ENCODE peak calls at places on chromosome 19, in nine cellular contexts. One of them, this sample, is unnamed.
A peak's percentile ranks its signal among the peaks of the same experiment; 100 is the strongest.

GRCh38 chr19:40718774-40719391 is 2.0 kb downstream of the ITPKC start:
- DNase-seq in effector memory CD4-positive, alpha-beta T cell: no peak
- DNase-seq in GM12878: peak; percentile 8
- DNase-seq in aorta: peak; percentile 87
- DNase-seq in A673: no peak
- DNase-seq in HL-60: no peak
- DNase-seq in hepatocyte: peak; percentile 89
- DNase-seq in left ventricle myocardium inferior: peak; percentile 52
- DNase-seq in RWPE1: peak; percentile 87
- DNase-seq in this sample: peak; percentile 92

GRCh38 chr19:57620673-57621348 is 6.8 kb downstream of the ZNF134 start:
- DNase-seq in effector memory CD4-positive, alpha-beta T cell: no peak
- DNase-seq in GM12878: no peak
- DNase-seq in aorta: no peak
- DNase-seq in A673: no peak
- DNase-seq in HL-60: no peak
- DNase-seq in hepatocyte: no peak
- DNase-seq in left ventricle myocardium inferior: no peak
- DNase-seq in RWPE1: no peak
- DNase-seq in this sample: no peak

GRCh38 chr19:4229179-4229931 is at the start of gene EBI3:
- DNase-seq in effector memory CD4-positive, alpha-beta T cell: no peak
- DNase-seq in GM12878: peak; percentile 88
- DNase-seq in aorta: no peak
- DNase-seq in A673: peak; percentile 64
- DNase-seq in HL-60: no peak
- DNase-seq in hepatocyte: peak; percentile 74
- DNase-seq in left ventricle myocardium inferior: peak; percentile 36
- DNase-seq in RWPE1: no peak
- DNase-seq in this sample: peak; percentile 78

GRCh38 chr19:36031308-36031707 is 1.4 kb downstream of the CLIP3 start:
- DNase-seq in effector memory CD4-positive, alpha-beta T cell: no peak
- DNase-seq in GM12878: no peak
- DNase-seq in aorta: no peak
- DNase-seq in A673: no peak
- DNase-seq in HL-60: no peak
- DNase-seq in hepatocyte: no peak
- DNase-seq in left ventricle myocardium inferior: no peak
- DNase-seq in RWPE1: no peak
- DNase-seq in this sample: no peak

GRCh38 chr19:18719541-18719940 is 36.1 kb downstream of the CRTC1 start:
- DNase-seq in effector memory CD4-positive, alpha-beta T cell: no peak
- DNase-seq in GM12878: no peak
- DNase-seq in aorta: no peak
- DNase-seq in A673: no peak
- DNase-seq in HL-60: no peak
- DNase-seq in hepatocyte: no peak
- DNase-seq in left ventricle myocardium inferior: no peak
- DNase-seq in RWPE1: no peak
- DNase-seq in this sample: peak; percentile 53

GRCh38 chr19:4052993-4053422 is 13.7 kb downstream of the ZBTB7A start:
- DNase-seq in effector memory CD4-positive, alpha-beta T cell: no peak
- DNase-seq in GM12878: no peak
- DNase-seq in aorta: no peak
- DNase-seq in A673: no peak
- DNase-seq in HL-60: no peak
- DNase-seq in hepatocyte: no peak
- DNase-seq in left ventricle myocardium inferior: no peak
- DNase-seq in RWPE1: no peak
- DNase-seq in this sample: peak; percentile 96

GRCh38 chr19:7883796-7884570 is 4.3 kb upstream of the LRRC8E start:
- DNase-seq in effector memory CD4-positive, alpha-beta T cell: no peak
- DNase-seq in GM12878: no peak
- DNase-seq in aorta: no peak
- DNase-seq in A673: no peak
- DNase-seq in HL-60: no peak
- DNase-seq in hepatocyte: no peak
- DNase-seq in left ventricle myocardium inferior: no peak
- DNase-seq in RWPE1: no peak
- DNase-seq in this sample: peak; percentile 14

GRCh38 chr19:1758959-1759903 is 5.9 kb downstream of the ONECUT3 start:
- DNase-seq in effector memory CD4-positive, alpha-beta T cell: no peak
- DNase-seq in GM12878: no peak
- DNase-seq in aorta: no peak
- DNase-seq in A673: no peak
- DNase-seq in HL-60: no peak
- DNase-seq in hepatocyte: no peak
- DNase-seq in left ventricle myocardium inferior: no peak
- DNase-seq in RWPE1: no peak
- DNase-seq in this sample: no peak

GRCh38 chr19:4738734-4739133 is 15.1 kb upstream of the DPP9 start:
- DNase-seq in effector memory CD4-positive, alpha-beta T cell: no peak
- DNase-seq in GM12878: no peak
- DNase-seq in aorta: no peak
- DNase-seq in A673: no peak
- DNase-seq in HL-60: no peak
- DNase-seq in hepatocyte: no peak
- DNase-seq in left ventricle myocardium inferior: no peak
- DNase-seq in RWPE1: no peak
- DNase-seq in this sample: no peak

GRCh38 chr19:52689804-52690394 is 44.9 kb downstream of the ZNF611 start:
- DNase-seq in effector memory CD4-positive, alpha-beta T cell: no peak
- DNase-seq in GM12878: no peak
- DNase-seq in aorta: peak; percentile 87
- DNase-seq in A673: no peak
- DNase-seq in HL-60: peak; percentile 1
- DNase-seq in hepatocyte: peak; percentile 40
- DNase-seq in left ventricle myocardium inferior: peak; percentile 33
- DNase-seq in RWPE1: peak; percentile 9
- DNase-seq in this sample: peak; percentile 87

GRCh38 chr19:4474504-4475136 is 2.5 kb downstream of the HDGFL2 start:
- DNase-seq in effector memory CD4-positive, alpha-beta T cell: no peak
- DNase-seq in GM12878: no peak
- DNase-seq in aorta: no peak
- DNase-seq in A673: peak; percentile 85
- DNase-seq in HL-60: no peak
- DNase-seq in hepatocyte: peak; percentile 81
- DNase-seq in left ventricle myocardium inferior: no peak
- DNase-seq in RWPE1: peak; percentile 59
- DNase-seq in this sample: peak; percentile 99

DNA sequence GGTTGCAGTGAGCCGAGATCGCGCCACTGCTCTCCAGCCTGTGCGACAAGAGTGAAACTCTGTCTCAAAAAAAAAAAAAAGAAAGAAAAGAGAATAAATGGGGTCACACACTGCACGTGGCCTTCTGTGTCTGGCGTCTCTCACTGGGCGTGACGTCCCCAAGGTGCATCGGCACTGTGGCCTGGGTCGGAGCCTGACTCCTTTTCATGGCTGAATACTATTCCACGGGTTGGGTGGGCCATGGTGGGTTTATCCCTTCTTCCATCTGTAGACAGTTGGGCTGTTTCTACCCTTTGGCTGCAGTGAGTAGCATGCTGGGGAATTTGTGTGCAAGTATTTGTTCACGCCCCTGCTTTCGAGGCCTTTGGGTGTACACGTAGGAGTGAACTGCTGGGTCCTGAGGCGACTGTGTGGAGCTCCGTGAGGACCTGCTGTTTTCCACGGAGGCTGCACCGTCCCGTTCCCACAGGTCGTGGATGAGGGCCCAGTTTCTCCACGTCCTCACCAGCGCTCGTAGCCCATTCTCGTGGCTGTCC is 8.3 kb upstream of the MISP start:
- DNase-seq in effector memory CD4-positive, alpha-beta T cell: no peak
- DNase-seq in GM12878: no peak
- DNase-seq in aorta: no peak
- DNase-seq in A673: no peak
- DNase-seq in HL-60: no peak
- DNase-seq in hepatocyte: no peak
- DNase-seq in left ventricle myocardium inferior: no peak
- DNase-seq in RWPE1: no peak
- DNase-seq in this sample: no peak
- H3K27ac ChIP-seq in effector memory CD4-positive, alpha-beta T cell: no peak overlapping the region
- H3K27ac ChIP-seq in GM12878: no peak overlapping the region
- H3K27ac ChIP-seq in aorta: no peak overlapping the region
- H3K27ac ChIP-seq in A673: no peak overlapping the region
- H3K27ac ChIP-seq in HL-60: no peak overlapping the region
- H3K27ac ChIP-seq in hepatocyte: peak overlapping the region; percentile 69
- H3K27ac ChIP-seq in left ventricle myocardium inferior: no peak overlapping the region
- H3K27ac ChIP-seq in RWPE1: no peak overlapping the region
- H3K27ac ChIP-seq in this sample: no peak overlapping the region

DNA sequence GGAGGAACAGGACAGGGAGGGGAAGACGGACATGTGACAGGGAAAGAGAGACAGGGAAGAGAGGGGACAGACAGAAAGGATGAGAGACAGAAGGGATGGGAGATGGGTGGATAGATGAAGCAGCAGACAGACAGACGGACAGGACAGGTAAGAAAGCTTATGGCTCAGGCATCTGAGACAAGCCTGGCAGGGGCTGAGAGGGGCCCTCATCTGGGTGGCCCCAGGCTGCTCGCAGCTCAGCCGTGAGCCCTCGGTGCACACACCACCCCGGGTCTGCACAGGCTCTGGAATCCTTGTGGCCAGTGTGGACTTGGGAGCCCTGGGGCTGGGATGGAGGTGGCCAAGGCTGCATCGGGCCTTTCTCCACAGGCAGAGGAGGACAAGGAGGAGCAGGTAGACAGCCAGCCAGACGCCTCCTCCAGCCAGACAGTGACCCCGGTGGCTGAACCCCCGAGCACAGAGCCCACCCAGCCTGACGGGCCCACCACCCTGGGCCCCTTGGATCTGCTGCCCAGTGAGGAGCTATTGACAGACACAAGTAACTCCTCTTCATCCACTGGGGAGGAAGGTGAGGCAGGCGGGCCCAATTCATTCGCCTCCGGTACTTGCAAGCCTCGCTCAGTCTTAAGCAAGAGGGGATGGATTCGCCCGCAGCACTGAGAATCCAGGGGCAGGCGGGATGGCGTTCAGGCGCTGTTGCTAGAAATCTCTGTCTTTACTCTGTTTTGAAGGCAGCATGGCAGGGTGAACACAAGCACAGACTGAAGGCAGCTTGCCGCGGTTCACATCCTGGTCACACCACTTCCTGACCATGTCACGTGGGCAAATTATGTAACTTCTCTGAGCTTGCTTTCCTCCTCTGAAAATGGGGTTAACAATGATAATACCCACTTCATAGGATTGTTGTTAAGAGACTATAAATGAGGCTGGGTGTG is 14.0 kb downstream of the GRAMD1A start:
- DNase-seq in effector memory CD4-positive, alpha-beta T cell: peak; percentile 63
- DNase-seq in GM12878: no peak
- DNase-seq in aorta: no peak
- DNase-seq in A673: no peak
- DNase-seq in HL-60: peak; percentile 81
- DNase-seq in hepatocyte: peak; percentile 4
- DNase-seq in left ventricle myocardium inferior: no peak
- DNase-seq in RWPE1: no peak
- DNase-seq in this sample: peak; percentile 83
- H3K27ac ChIP-seq in effector memory CD4-positive, alpha-beta T cell: peak overlapping the region; percentile 66
- H3K27ac ChIP-seq in GM12878: no peak overlapping the region
- H3K27ac ChIP-seq in aorta: no peak overlapping the region
- H3K27ac ChIP-seq in A673: no peak overlapping the region
- H3K27ac ChIP-seq in HL-60: peak overlapping the region; percentile 55
- H3K27ac ChIP-seq in hepatocyte: no peak overlapping the region
- H3K27ac ChIP-seq in left ventricle myocardium inferior: peak overlapping the region; percentile 12
- H3K27ac ChIP-seq in RWPE1: peak overlapping the region; percentile 18
- H3K27ac ChIP-seq in this sample: no peak overlapping the region

GRCh38 chr19:13045812-13046211 is 50.5 kb downstream of the NFIX start:
- DNase-seq in effector memory CD4-positive, alpha-beta T cell: no peak
- DNase-seq in GM12878: no peak
- DNase-seq in aorta: no peak
- DNase-seq in A673: no peak
- DNase-seq in HL-60: no peak
- DNase-seq in hepatocyte: no peak
- DNase-seq in left ventricle myocardium inferior: no peak
- DNase-seq in RWPE1: no peak
- DNase-seq in this sample: no peak

GRCh38 chr19:13043285-13043684 is 48.0 kb downstream of the NFIX start:
- DNase-seq in effector memory CD4-positive, alpha-beta T cell: no peak
- DNase-seq in GM12878: no peak
- DNase-seq in aorta: no peak
- DNase-seq in A673: no peak
- DNase-seq in HL-60: no peak
- DNase-seq in hepatocyte: no peak
- DNase-seq in left ventricle myocardium inferior: no peak
- DNase-seq in RWPE1: no peak
- DNase-seq in this sample: no peak

GRCh38 chr19:13042443-13043130 is 47.3 kb downstream of the NFIX start:
- DNase-seq in effector memory CD4-positive, alpha-beta T cell: no peak
- DNase-seq in GM12878: no peak
- DNase-seq in aorta: no peak
- DNase-seq in A673: no peak
- DNase-seq in HL-60: no peak
- DNase-seq in hepatocyte: no peak
- DNase-seq in left ventricle myocardium inferior: no peak
- DNase-seq in RWPE1: no peak
- DNase-seq in this sample: peak; percentile 62

GRCh38 chr19:13047374-13047773 is 52.1 kb downstream of the NFIX start:
- DNase-seq in effector memory CD4-positive, alpha-beta T cell: no peak
- DNase-seq in GM12878: no peak
- DNase-seq in aorta: no peak
- DNase-seq in A673: no peak
- DNase-seq in HL-60: no peak
- DNase-seq in hepatocyte: no peak
- DNase-seq in left ventricle myocardium inferior: no peak
- DNase-seq in RWPE1: no peak
- DNase-seq in this sample: no peak

GRCh38 chr19:13044160-13044853 is 49.0 kb downstream of the NFIX start:
- DNase-seq in effector memory CD4-positive, alpha-beta T cell: no peak
- DNase-seq in GM12878: no peak
- DNase-seq in aorta: no peak
- DNase-seq in A673: no peak
- DNase-seq in HL-60: no peak
- DNase-seq in hepatocyte: no peak
- DNase-seq in left ventricle myocardium inferior: no peak
- DNase-seq in RWPE1: no peak
- DNase-seq in this sample: peak; percentile 80
- H3K27ac ChIP-seq in effector memory CD4-positive, alpha-beta T cell: no peak overlapping the region
- H3K27ac ChIP-seq in GM12878: no peak overlapping the region
- H3K27ac ChIP-seq in aorta: peak overlapping the region; percentile 14
- H3K27ac ChIP-seq in A673: no peak overlapping the region
- H3K27ac ChIP-seq in HL-60: no peak overlapping the region
- H3K27ac ChIP-seq in hepatocyte: no peak overlapping the region
- H3K27ac ChIP-seq in left ventricle myocardium inferior: peak overlapping the region; percentile 57
- H3K27ac ChIP-seq in RWPE1: peak overlapping the region; percentile 58
- H3K27ac ChIP-seq in this sample: peak overlapping the region; percentile 24

DNA sequence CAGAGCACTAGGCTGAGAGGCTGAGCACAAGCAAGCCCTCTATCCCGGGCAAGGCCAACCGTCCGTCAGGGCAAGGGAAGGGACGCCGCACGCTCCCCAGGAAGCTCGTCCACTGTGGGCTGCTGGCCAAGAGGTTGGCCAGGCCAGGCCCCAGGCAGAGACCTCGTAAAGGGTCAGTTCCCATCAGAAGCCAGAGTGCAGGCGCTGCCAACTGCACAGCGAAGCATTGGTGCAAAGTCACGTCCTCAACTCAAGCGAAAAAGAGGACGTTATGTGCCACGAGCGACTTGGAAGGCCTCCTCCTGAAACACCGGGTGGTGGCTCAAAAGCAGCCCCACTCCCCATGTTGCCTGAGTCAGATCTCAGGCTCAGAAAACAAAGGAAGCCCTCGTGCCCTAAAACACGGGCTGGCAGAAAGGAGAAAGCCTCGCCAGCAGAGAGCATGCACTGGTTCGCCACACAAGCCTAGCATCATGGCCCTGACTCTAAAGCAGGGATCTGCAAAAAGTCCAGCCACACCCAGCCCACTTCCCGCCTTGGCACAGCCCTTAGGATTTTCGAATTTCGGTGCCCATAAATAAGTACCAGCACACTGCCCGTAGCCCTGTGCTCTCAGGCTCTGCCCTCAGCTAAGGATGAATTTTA is 4.7 kb downstream of the AKAP8 start:
- DNase-seq in effector memory CD4-positive, alpha-beta T cell: no peak
- DNase-seq in GM12878: no peak
- DNase-seq in aorta: peak; percentile 88
- DNase-seq in A673: no peak
- DNase-seq in HL-60: no peak
- DNase-seq in hepatocyte: no peak
- DNase-seq in left ventricle myocardium inferior: peak; percentile 78
- DNase-seq in RWPE1: no peak
- DNase-seq in this sample: peak; percentile 73
- H3K27ac ChIP-seq in effector memory CD4-positive, alpha-beta T cell: no peak overlapping the region
- H3K27ac ChIP-seq in GM12878: no peak overlapping the region
- H3K27ac ChIP-seq in aorta: peak overlapping the region; percentile 19
- H3K27ac ChIP-seq in A673: no peak overlapping the region
- H3K27ac ChIP-seq in HL-60: no peak overlapping the region
- H3K27ac ChIP-seq in hepatocyte: no peak overlapping the region
- H3K27ac ChIP-seq in left ventricle myocardium inferior: peak overlapping the region; percentile 98
- H3K27ac ChIP-seq in RWPE1: peak overlapping the region; percentile 20
- H3K27ac ChIP-seq in this sample: peak overlapping the region; percentile 3